ENCODE peak calls at places on chromosomes 11 and 22, in six cellular contexts. T, U, H, E, N and R are unnamed samples.

GRCh38 chr22:50190182-50190951 is 4.7 kb downstream of the TRABD start:
- DNase-seq in N (peak), U (no peak), H (peak), T (no peak), E (peak), R (peak)

GRCh38 chr11:74736031-74736430 is 4.8 kb upstream of the CHRDL2 start:
- DNase-seq in N (no peak), E (no peak), H (no peak), T (no peak), U (no peak), R (no peak)

GRCh38 chr11:33802414-33802950 is 28.2 kb upstream of the FBXO3 start:
- DNase-seq in T (peak), H (peak), U (peak), E (peak), N (peak), R (peak)

GRCh38 chr11:36339899-36340298 is 43.8 kb downstream of the PRR5L start:
- DNase-seq in H (no peak), N (no peak), E (no peak), T (no peak), U (no peak), R (no peak)

GRCh38 chr22:19527321-19527721 is 3.1 kb upstream of the CLDN5 start:
- DNase-seq in T (peak), U (no peak), N (no peak), H (no peak), E (no peak), R (no peak)

GRCh38 chr22:43840851-43841250 is 21.5 kb downstream of the SULT4A1 start:
- DNase-seq in H (no peak), T (no peak), N (no peak), E (no peak), U (no peak), R (no peak)

GRCh38 chr11:127925430-127925829 is 661.9 kb downstream of the ETS1 start:
- DNase-seq in N (no peak), E (no peak), T (peak), H (no peak), U (no peak), R (peak)

GRCh38 chr11:79285756-79286155 is 155.1 kb downstream of the TENM4 start:
- DNase-seq in T (no peak), N (no peak), U (no peak), H (peak), E (no peak), R (no peak)